ENCODE peak calls at places on chromosomes 11 and 22, in eight cellular contexts. T, Q, G, M, O, L, Z and U are unnamed samples.

GRCh38 chr11:75775056-75775455 is 6.5 kb downstream of the DGAT2 start:
- DNase-seq in G (no peak), T (no peak), Z (no peak), M (no peak), L (no peak), Q (no peak), O (no peak), U (no peak)

GRCh38 chr11:124301482-124301881 is 12.3 kb downstream of the OR8D1 start:
- DNase-seq in T (no peak), L (no peak), Z (peak), G (no peak), Q (no peak), M (no peak), O (no peak), U (no peak)

GRCh38 chr11:5604896-5605295 is 8.5 kb downstream of the TRIM6 start:
- DNase-seq in G (no peak), Z (no peak), T (no peak), Q (no peak), O (no peak), L (no peak), M (no peak), U (no peak)

GRCh38 chr22:27773236-27773550 is 28.4 kb downstream of the MN1 start:
- DNase-seq in M (no peak), O (no peak), G (no peak), L (no peak), T (no peak), Q (no peak), Z (no peak), U (no peak)

GRCh38 chr22:26617251-26618199 is at the start of gene CRYBB1:
- DNase-seq in M (peak), L (no peak), G (no peak), O (no peak), T (no peak), Q (no peak), Z (peak), U (no peak)

GRCh38 chr22:23068096-23068831 is 2.1 kb upstream of the GNAZ start:
- DNase-seq in L (no peak), O (peak), G (no peak), Q (no peak), Z (no peak), T (no peak), M (no peak), U (no peak)

GRCh38 chr11:43947003-43947500 is 4.6 kb downstream of the C11orf96 start:
- DNase-seq in Q (peak), M (peak), Z (peak), L (no peak), O (no peak), T (no peak), G (no peak), U (no peak)

GRCh38 chr11:57776101-57776511 is 14.5 kb downstream of the CTNND1 start:
- DNase-seq in G (no peak), O (no peak), M (peak), L (no peak), T (no peak), Z (peak), Q (no peak), U (peak)

GRCh38 chr22:48779211-48779643 is 1048.4 kb downstream of the BRD1 start:
- DNase-seq in L (no peak), G (no peak), M (no peak), O (no peak), T (no peak), Q (no peak), Z (no peak), U (no peak)

GRCh38 chr11:5620606-5621521 is 3.9 kb upstream of the TRIM34 start:
- DNase-seq in Z (peak), G (no peak), L (no peak), O (no peak), Q (no peak), M (no peak), T (no peak), U (peak)

GRCh38 chr22:41968601-41969000 is 642 bp upstream of the SEPTIN3 start:
- DNase-seq in T (no peak), Z (no peak), G (no peak), Q (no peak), L (no peak), O (no peak), M (no peak), U (peak)

GRCh38 chr11:60871378-60872061 is 4.2 kb downstream of the ZP1 start:
- DNase-seq in Q (no peak), T (no peak), O (no peak), G (no peak), M (peak), L (no peak), Z (peak), U (no peak)

GRCh38 chr11:122113836-122114235 is 2.2 kb downstream of the BLID start:
- DNase-seq in T (no peak), L (peak), M (no peak), Z (peak), Q (no peak), O (no peak), G (no peak), U (no peak)

GRCh38 chr11:65640483-65641207 is 2.7 kb downstream of the SIPA1 start:
- DNase-seq in O (peak), L (peak), M (peak), T (peak), Z (no peak), G (no peak), Q (no peak), U (no peak)

GRCh38 chr22:45308624-45309421 is 911 bp upstream of the FAM118A start:
- DNase-seq in Q (peak), T (no peak), L (no peak), O (peak), M (no peak), Z (no peak), G (no peak), U (no peak)

GRCh38 chr22:41300661-41301060 is 664 bp upstream of the ZC3H7B start:
- DNase-seq in Z (no peak), O (no peak), L (no peak), Q (no peak), G (no peak), M (no peak), T (no peak), U (no peak)

GRCh38 chr11:75635009-75635909 is 33.6 kb downstream of the MAP6 start:
- DNase-seq in L (no peak), O (no peak), Z (peak), Q (peak), G (no peak), T (no peak), M (peak), U (no peak)

GRCh38 chr22:50076646-50077624 is 8.3 kb downstream of the MLC1 start:
- DNase-seq in Q (no peak), G (no peak), L (no peak), O (no peak), M (no peak), Z (no peak), T (no peak), U (no peak)

GRCh38 chr11:69356703-69357457 is 62.9 kb downstream of the MYEOV start:
- DNase-seq in T (no peak), Q (no peak), O (no peak), M (peak), Z (no peak), G (no peak), L (no peak), U (no peak)

GRCh38 chr11:25899761-25900160 is 432.2 kb upstream of the ANO3 start:
- DNase-seq in M (no peak), Z (no peak), G (no peak), Q (peak), O (no peak), T (no peak), L (no peak), U (no peak)

GRCh38 chr11:27506200-27507182 is at the start of gene LIN7C:
- DNase-seq in G (peak), Q (peak), M (peak), L (peak), O (peak), T (peak), Z (peak), U (peak)

GRCh38 chr11:129856036-129856435 is 39.3 kb downstream of the NFRKB start:
- DNase-seq in Q (no peak), Z (no peak), O (no peak), L (no peak), M (no peak), G (no peak), T (no peak), U (no peak)

GRCh38 chr11:128411812-128412211 is 175.5 kb downstream of the ETS1 start:
- DNase-seq in M (no peak), Z (no peak), Q (no peak), G (no peak), O (no peak), T (no peak), L (no peak), U (no peak)

GRCh38 chr11:118928108-118928869 is 2.6 kb upstream of the BCL9L start:
- DNase-seq in Q (peak), Z (peak), L (peak), G (peak), M (peak), T (peak), O (peak), U (peak)

GRCh38 chr11:12537778-12538401 is 136.3 kb upstream of the TEAD1 start:
- DNase-seq in M (no peak), L (no peak), Q (no peak), O (no peak), T (no peak), Z (peak), G (no peak), U (no peak)

GRCh38 chr11:86559311-86559945 is 113.0 kb downstream of the ME3 start:
- DNase-seq in O (no peak), L (no peak), G (no peak), Q (no peak), Z (peak), M (peak), T (no peak), U (peak)

GRCh38 chr11:7079545-7080135 is 9.2 kb upstream of the RBMXL2 start:
- DNase-seq in M (no peak), G (no peak), L (no peak), T (no peak), O (no peak), Z (no peak), Q (no peak), U (no peak)

GRCh38 chr11:72816404-72816990 is 2.3 kb downstream of the ATG16L2 start:
- DNase-seq in M (no peak), L (no peak), G (no peak), Z (peak), Q (no peak), O (no peak), T (no peak), U (no peak)

GRCh38 chr11:31815743-31816466 is 4.8 kb upstream of the PAX6 start:
- DNase-seq in T (no peak), O (no peak), G (no peak), M (no peak), L (no peak), Q (peak), Z (no peak), U (no peak)

GRCh38 chr11:102421262-102421661 is 31.3 kb downstream of the TMEM123 start:
- DNase-seq in O (no peak), M (no peak), Z (no peak), T (no peak), G (no peak), L (peak), Q (no peak), U (no peak)

GRCh38 chr11:2299773-2300172 is 1.9 kb downstream of the C11orf21 start:
- DNase-seq in L (no peak), M (no peak), Z (no peak), G (no peak), Q (no peak), T (no peak), O (no peak), U (no peak)

GRCh38 chr22:40040927-40041326 is 46.2 kb downstream of the FAM83F start:
- DNase-seq in O (no peak), Q (no peak), T (no peak), Z (peak), M (peak), L (peak), G (no peak), U (no peak)

GRCh38 chr11:21895686-21896085 is 297.2 kb upstream of the ANO5 start:
- DNase-seq in Q (no peak), G (no peak), T (no peak), L (no peak), Z (no peak), M (no peak), O (no peak), U (no peak)

GRCh38 chr22:43273902-43274484 is 69.2 kb downstream of the SCUBE1 start:
- DNase-seq in T (peak), M (peak), Z (peak), L (peak), O (no peak), G (no peak), Q (peak), U (peak)

GRCh38 chr11:75938543-75938942 is 123.5 kb downstream of the UVRAG start:
- DNase-seq in Q (no peak), G (no peak), M (no peak), Z (peak), O (no peak), L (no peak), T (no peak), U (no peak)

GRCh38 chr11:9276571-9276970 is 11.4 kb upstream of the DENND5A start:
- DNase-seq in G (no peak), T (no peak), Q (no peak), L (no peak), O (no peak), Z (peak), M (no peak), U (no peak)